ENCODE peak calls at places on chromosomes 7 and 10, in four cellular contexts. F, Z, H and L are unnamed samples. For H3K4me1, the result is how much of the 10 kb centered on the place peaks cover.

GRCh38 chr7:90593205-90593604 is 2.9 kb upstream of the CDK14 start:
- DNase-seq in H (no peak), Z (no peak), F (no peak), L (no peak)

GRCh38 chr7:131008840-131009651 is 275.0 kb upstream of the KLF14 start:
- DNase-seq in Z (no peak), F (no peak), H (peak), L (no peak)

GRCh38 chr7:28078036-28078901 is 102.3 kb downstream of the JAZF1 start:
- DNase-seq in Z (no peak), H (peak), F (peak), L (peak)

GRCh38 chr10:87092356-87092860 is 2.2 kb downstream of the GLUD1 start:
- DNase-seq in H (no peak), Z (no peak), F (no peak), L (no peak)

GRCh38 chr10:102714621-102715455 is at the start of gene SFXN2:
- DNase-seq in F (peak), Z (no peak), H (peak), L (peak)

GRCh38 chr7:18552943-18553584 is 57.5 kb downstream of the HDAC9 start:
- DNase-seq in Z (no peak), F (no peak), H (no peak), L (no peak)

GRCh38 chr10:114499630-114500190 is 95.4 kb upstream of the AFAP1L2 start:
- DNase-seq in Z (no peak), F (peak), H (peak), L (peak)

GRCh38 chr7:39605087-39605486 is 18.3 kb upstream of the RALA start:
- DNase-seq in F (no peak), H (no peak), Z (no peak), L (no peak)

GRCh38 chr10:87093461-87094372 is 926 bp downstream of the GLUD1 start:
- DNase-seq in Z (peak), H (peak), F (peak), L (peak)

GRCh38 chr10:127906548-127907377 is at the start of gene PTPRE:
- DNase-seq in H (peak), F (peak), Z (no peak), L (peak)

GRCh38 chr7:101121996-101122932 is 4.6 kb upstream of the SERPINE1 start:
- DNase-seq in Z (peak), F (peak), H (no peak), L (no peak)

GRCh38 chr10:34121974-34122282 is 693.2 kb downstream of the PARD3 start:
- DNase-seq in F (no peak), Z (no peak), H (peak), L (no peak)

GRCh38 chr10:35041502-35041879 is 48.6 kb downstream of the CUL2 start:
- DNase-seq in H (no peak), F (no peak), Z (no peak), L (no peak)

GRCh38 chr10:68223535-68224165 is 8.3 kb downstream of the ATOH7 start:
- DNase-seq in H (no peak), F (peak), Z (no peak), L (no peak)

GRCh38 chr10:124697837-124698559 is 46.2 kb downstream of the FAM53B start:
- DNase-seq in F (no peak), Z (no peak), H (peak), L (no peak)

GRCh38 chr10:89867964-89868363 is 166.6 kb downstream of the KIF20B start:
- DNase-seq in Z (no peak), H (no peak), F (no peak), L (no peak)

GRCh38 chr7:157001920-157002818 is 8.3 kb downstream of the MNX1 start:
- DNase-seq in F (no peak), H (no peak), Z (no peak), L (peak)

GRCh38 chr7:142868188-142868811 is 13.4 kb downstream of the EPHB6 start:
- DNase-seq in F (no peak), H (no peak), Z (no peak), L (no peak)

GRCh38 chr10:30027057-30028005 is 32.1 kb downstream of the JCAD start:
- DNase-seq in Z (no peak), H (peak), F (peak), L (peak)

GRCh38 chr7:981793-982510 is 1.0 kb upstream of the CYP2W1 start:
- DNase-seq in H (no peak), F (no peak), Z (no peak), L (no peak)

GRCh38 chr7:37439282-37440021 is 9.2 kb downstream of the ELMO1 start:
- DNase-seq in H (no peak), Z (no peak), F (no peak), L (no peak)

GRCh38 chr7:158054081-158054480 is 533.5 kb downstream of the PTPRN2 start:
- DNase-seq in F (no peak), H (no peak), Z (no peak), L (no peak)

GRCh38 chr7:36820527-36821170 is 96.4 kb upstream of the AOAH start:
- DNase-seq in Z (no peak), F (no peak), H (no peak), L (no peak)

GRCh38 chr7:155799514-155799913 is 12.7 kb downstream of the SHH start:
- DNase-seq in F (no peak), H (no peak), Z (no peak), L (no peak)

GRCh38 chr10:114278884-114279191 is 39.8 kb downstream of the VWA2 start:
- DNase-seq in Z (no peak), F (no peak), H (no peak), L (no peak)

GRCh38 chr7:46207931-46208634 is 287.0 kb upstream of the IGFBP3 start:
- DNase-seq in Z (no peak), H (no peak), F (no peak), L (peak)

GRCh38 chr7:112789453-112789823 is 755 bp downstream of the TMEM168 start:
- DNase-seq in H (no peak), Z (no peak), F (no peak), L (no peak)
- H3K4me1 ChIP-seq in H (under half), Z (under half), F (under half), L (under half)

GRCh38 chr7:148700693-148701092 is 2.0 kb downstream of the CUL1 start:
- DNase-seq in H (peak), F (peak), Z (no peak), L (peak)
- H3K4me1 ChIP-seq in H (under half), F (under half), Z (half or more), L (under half)

GRCh38 chr10:122855745-122856144 is 10.1 kb upstream of the CUZD1 start:
- DNase-seq in Z (no peak), H (no peak), F (no peak), L (no peak)
- H3K4me1 ChIP-seq in Z (under half), H (under half), F (under half), L (under half)

GRCh38 chr7:32059289-32060045 is 10.7 kb downstream of the PDE1C start:
- DNase-seq in F (no peak), H (no peak), Z (no peak), L (no peak)
- H3K4me1 ChIP-seq in F (under half), H (under half), Z (under half), L (under half)

DNA sequence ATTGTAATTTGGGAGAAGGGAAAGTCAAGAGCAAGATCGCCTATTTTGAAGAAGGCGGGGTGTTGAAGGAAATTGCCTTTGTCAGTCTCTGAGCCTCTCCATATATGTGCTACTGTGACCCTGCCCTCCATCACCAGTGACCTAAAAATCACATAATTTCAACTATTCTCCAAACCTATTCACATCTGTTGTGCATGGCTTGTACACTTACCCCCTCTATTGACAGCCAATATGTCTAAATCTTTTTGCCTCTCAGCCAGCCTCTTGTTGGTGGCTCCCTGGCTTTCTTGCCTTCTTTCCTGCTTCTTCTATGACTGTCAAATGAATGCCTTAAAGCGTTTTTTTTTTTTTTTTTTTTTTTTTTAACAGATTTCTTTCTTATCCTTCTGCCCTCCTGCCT is 295.6 kb downstream of the AUTS2 start:
- DNase-seq in H (no peak), Z (no peak), F (no peak), L (no peak)
- H3K4me1 ChIP-seq in H (under half), Z (under half), F (under half), L (under half)

GRCh38 chr10:46541735-46542566 is 14.5 kb downstream of the GPRIN2 start:
- DNase-seq in H (no peak), Z (no peak), F (peak), L (no peak)

GRCh38 chr10:46542567-46543323 is 13.7 kb downstream of the GPRIN2 start:
- DNase-seq in H (no peak), F (peak), Z (peak), L (no peak)

GRCh38 chr10:46541017-46541661 is 15.3 kb downstream of the GPRIN2 start:
- DNase-seq in Z (no peak), F (peak), H (no peak), L (no peak)

GRCh38 chr10:46544989-46545791 is 11.3 kb downstream of the GPRIN2 start:
- DNase-seq in Z (no peak), H (peak), F (peak), L (no peak)

DNA sequence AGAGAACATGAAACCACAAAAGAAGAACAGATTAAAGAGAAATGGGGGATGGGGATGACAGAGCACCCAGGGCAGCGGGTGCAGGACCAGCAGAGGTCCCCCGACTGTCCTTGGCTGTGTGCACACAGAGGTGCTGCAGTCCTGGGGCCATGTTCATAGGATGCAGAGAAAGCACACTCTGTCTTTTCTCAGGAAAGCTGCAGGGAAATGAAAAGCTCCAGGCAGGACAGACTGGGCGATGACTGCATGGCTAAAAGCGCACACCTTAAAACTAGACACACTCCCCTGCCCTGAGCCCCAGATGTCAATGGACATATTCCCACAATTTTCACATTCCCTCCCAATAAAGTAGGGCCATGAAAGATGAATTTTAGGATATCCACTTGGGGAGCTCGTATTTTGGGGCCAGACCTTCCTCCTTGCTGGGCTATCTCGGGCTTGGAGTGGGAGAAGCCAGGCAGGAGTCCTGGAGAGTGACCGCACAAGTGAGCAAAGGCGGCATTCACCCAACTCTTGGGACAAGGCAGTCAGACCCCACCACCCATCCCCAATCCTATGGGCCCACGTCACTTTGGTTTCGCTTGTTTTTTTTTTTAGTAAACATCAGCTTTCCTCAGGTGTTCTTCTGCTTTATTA is 13.0 kb downstream of the GPRIN2 start:
- DNase-seq in Z (peak), H (no peak), F (peak), L (no peak)
- H3K4me1 ChIP-seq in Z (under half), H (under half), F (under half), L (under half)

GRCh38 chr7:16845746-16846145 is 36.0 kb downstream of the AGR3 start:
- DNase-seq in H (no peak), F (no peak), Z (no peak), L (no peak)
- H3K4me1 ChIP-seq in H (under half), F (under half), Z (under half), L (under half)

GRCh38 chr7:106420210-106420609 is 135.4 kb upstream of the NAMPT start:
- DNase-seq in F (no peak), Z (no peak), H (no peak), L (no peak)
- H3K4me1 ChIP-seq in F (under half), Z (under half), H (under half), L (under half)

GRCh38 chr10:24707445-24707844 is 16.2 kb downstream of the ARHGAP21 start:
- DNase-seq in F (no peak), H (no peak), Z (no peak), L (no peak)

GRCh38 chr10:24711465-24711864 is 12.2 kb downstream of the ARHGAP21 start:
- DNase-seq in Z (no peak), F (no peak), H (no peak), L (no peak)

GRCh38 chr10:24708081-24708480 is 15.6 kb downstream of the ARHGAP21 start:
- DNase-seq in H (no peak), F (no peak), Z (no peak), L (no peak)

GRCh38 chr10:24703700-24704099 is 20.0 kb downstream of the ARHGAP21 start:
- DNase-seq in H (no peak), Z (no peak), F (no peak), L (no peak)

GRCh38 chr10:24706479-24707118 is 17.1 kb downstream of the ARHGAP21 start:
- DNase-seq in Z (no peak), F (peak), H (peak), L (no peak)
- H3K4me1 ChIP-seq in Z (under half), F (under half), H (under half), L (under half)

DNA sequence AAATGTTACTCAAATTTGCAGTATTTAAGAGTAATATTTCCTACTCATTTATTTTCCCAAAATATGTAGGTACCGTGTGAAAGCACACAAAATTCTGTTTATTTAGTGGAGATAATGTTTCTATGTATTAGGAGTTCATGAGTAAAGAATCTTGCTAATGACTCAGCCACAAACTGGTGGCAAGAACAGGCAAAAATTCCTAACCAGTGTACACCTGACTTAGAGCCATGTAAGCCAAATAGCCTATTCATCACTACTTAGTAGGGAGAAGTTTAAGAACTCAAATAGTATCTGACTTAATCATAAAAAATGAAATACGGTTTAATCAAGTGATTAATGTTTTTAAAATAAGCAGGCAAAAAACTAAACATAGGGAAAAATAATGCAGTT is 169.0 kb downstream of the SRPK2 start:
- DNase-seq in F (no peak), Z (no peak), H (no peak), L (no peak)
- H3K4me1 ChIP-seq in F (under half), Z (under half), H (under half), L (under half)